ENCODE peak calls at places on chromosomes 2 and 18, in ten cellular contexts. One of them, this sample, is unnamed.

GRCh38 chr2:96839875-96840850 is 3.7 kb downstream of the ANKRD23 start:
- DNase-seq in vagina: no peak
- DNase-seq in breast epithelium: no peak
- DNase-seq in sigmoid colon: no peak
- DNase-seq in B cell: no peak
- DNase-seq in neural crest cell: no peak
- DNase-seq in choroid plexus epithelial cell: no peak
- DNase-seq in progenitor cell of endocrine pancreas: no peak
- DNase-seq in Calu3: no peak
- DNase-seq in brain microvascular endothelial cell: no peak
- DNase-seq in this sample: no peak

GRCh38 chr2:145864501-145864900 is 1344.6 kb upstream of the ZEB2 start:
- DNase-seq in vagina: no peak
- DNase-seq in breast epithelium: no peak
- DNase-seq in sigmoid colon: no peak
- DNase-seq in B cell: no peak
- DNase-seq in neural crest cell: no peak
- DNase-seq in choroid plexus epithelial cell: no peak
- DNase-seq in progenitor cell of endocrine pancreas: no peak
- DNase-seq in Calu3: no peak
- DNase-seq in brain microvascular endothelial cell: no peak
- DNase-seq in this sample: no peak

GRCh38 chr2:189465076-189465475 is 23.8 kb downstream of the WDR75 start:
- DNase-seq in vagina: no peak
- DNase-seq in breast epithelium: no peak
- DNase-seq in sigmoid colon: no peak
- DNase-seq in B cell: no peak
- DNase-seq in neural crest cell: no peak
- DNase-seq in choroid plexus epithelial cell: no peak
- DNase-seq in progenitor cell of endocrine pancreas: no peak
- DNase-seq in Calu3: no peak
- DNase-seq in brain microvascular endothelial cell: no peak
- DNase-seq in this sample: no peak

GRCh38 chr2:179850188-179850587 is 11.2 kb downstream of the ZNF385B start:
- DNase-seq in vagina: no peak
- DNase-seq in breast epithelium: no peak
- DNase-seq in sigmoid colon: no peak
- DNase-seq in B cell: no peak
- DNase-seq in neural crest cell: no peak
- DNase-seq in choroid plexus epithelial cell: peak
- DNase-seq in progenitor cell of endocrine pancreas: no peak
- DNase-seq in Calu3: no peak
- DNase-seq in brain microvascular endothelial cell: peak
- DNase-seq in this sample: no peak

GRCh38 chr2:70647873-70648481 is 94.4 kb upstream of the TGFA start:
- DNase-seq in vagina: no peak
- DNase-seq in breast epithelium: peak
- DNase-seq in sigmoid colon: no peak
- DNase-seq in B cell: peak
- DNase-seq in neural crest cell: peak
- DNase-seq in choroid plexus epithelial cell: peak
- DNase-seq in progenitor cell of endocrine pancreas: peak
- DNase-seq in Calu3: peak
- DNase-seq in brain microvascular endothelial cell: peak
- DNase-seq in this sample: peak

GRCh38 chr2:196607073-196607472 is 32.4 kb upstream of the CCDC150 start:
- DNase-seq in vagina: no peak
- DNase-seq in breast epithelium: no peak
- DNase-seq in sigmoid colon: no peak
- DNase-seq in B cell: no peak
- DNase-seq in neural crest cell: no peak
- DNase-seq in choroid plexus epithelial cell: peak
- DNase-seq in progenitor cell of endocrine pancreas: no peak
- DNase-seq in Calu3: no peak
- DNase-seq in brain microvascular endothelial cell: peak
- DNase-seq in this sample: no peak

GRCh38 chr2:217964658-217965161 is 38.1 kb downstream of the TNS1 start:
- DNase-seq in vagina: no peak
- DNase-seq in breast epithelium: peak
- DNase-seq in sigmoid colon: peak
- DNase-seq in B cell: no peak
- DNase-seq in neural crest cell: no peak
- DNase-seq in choroid plexus epithelial cell: no peak
- DNase-seq in progenitor cell of endocrine pancreas: no peak
- DNase-seq in Calu3: no peak
- DNase-seq in brain microvascular endothelial cell: no peak
- DNase-seq in this sample: no peak

GRCh38 chr18:48052845-48053244 is 122.4 kb upstream of the SMAD2 start:
- DNase-seq in vagina: no peak
- DNase-seq in breast epithelium: no peak
- DNase-seq in sigmoid colon: no peak
- DNase-seq in B cell: no peak
- DNase-seq in neural crest cell: no peak
- DNase-seq in choroid plexus epithelial cell: no peak
- DNase-seq in progenitor cell of endocrine pancreas: no peak
- DNase-seq in Calu3: no peak
- DNase-seq in brain microvascular endothelial cell: no peak
- DNase-seq in this sample: no peak

GRCh38 chr2:86622878-86623548 is 652 bp downstream of the RNF103 start:
- DNase-seq in vagina: no peak
- DNase-seq in breast epithelium: peak
- DNase-seq in sigmoid colon: peak
- DNase-seq in B cell: peak
- DNase-seq in neural crest cell: peak
- DNase-seq in choroid plexus epithelial cell: no peak
- DNase-seq in progenitor cell of endocrine pancreas: peak
- DNase-seq in Calu3: peak
- DNase-seq in brain microvascular endothelial cell: peak
- DNase-seq in this sample: peak

GRCh38 chr18:69402219-69402989 is 1.7 kb downstream of the DOK6 start:
- DNase-seq in vagina: no peak
- DNase-seq in breast epithelium: no peak
- DNase-seq in sigmoid colon: peak
- DNase-seq in B cell: no peak
- DNase-seq in neural crest cell: no peak
- DNase-seq in choroid plexus epithelial cell: no peak
- DNase-seq in progenitor cell of endocrine pancreas: peak
- DNase-seq in Calu3: no peak
- DNase-seq in brain microvascular endothelial cell: no peak
- DNase-seq in this sample: no peak

GRCh38 chr2:68359889-68360288 is 5.2 kb upstream of the PLEK start:
- DNase-seq in vagina: no peak
- DNase-seq in breast epithelium: no peak
- DNase-seq in sigmoid colon: no peak
- DNase-seq in B cell: no peak
- DNase-seq in neural crest cell: no peak
- DNase-seq in choroid plexus epithelial cell: no peak
- DNase-seq in progenitor cell of endocrine pancreas: no peak
- DNase-seq in Calu3: no peak
- DNase-seq in brain microvascular endothelial cell: no peak
- DNase-seq in this sample: no peak
- TF ChIP-seq CTCF in vagina: no peak
- TF ChIP-seq CTCF in breast epithelium: no peak
- TF ChIP-seq CTCF in sigmoid colon: no peak
- TF ChIP-seq CTCF in B cell: peak
- TF ChIP-seq CTCF in neural crest cell: peak
- TF ChIP-seq CTCF in choroid plexus epithelial cell: peak
- TF ChIP-seq CTCF in progenitor cell of endocrine pancreas: peak
- TF ChIP-seq CTCF in Calu3: no peak
- TF ChIP-seq CTCF in brain microvascular endothelial cell: peak
- TF ChIP-seq CTCF in this sample: peak

DNA sequence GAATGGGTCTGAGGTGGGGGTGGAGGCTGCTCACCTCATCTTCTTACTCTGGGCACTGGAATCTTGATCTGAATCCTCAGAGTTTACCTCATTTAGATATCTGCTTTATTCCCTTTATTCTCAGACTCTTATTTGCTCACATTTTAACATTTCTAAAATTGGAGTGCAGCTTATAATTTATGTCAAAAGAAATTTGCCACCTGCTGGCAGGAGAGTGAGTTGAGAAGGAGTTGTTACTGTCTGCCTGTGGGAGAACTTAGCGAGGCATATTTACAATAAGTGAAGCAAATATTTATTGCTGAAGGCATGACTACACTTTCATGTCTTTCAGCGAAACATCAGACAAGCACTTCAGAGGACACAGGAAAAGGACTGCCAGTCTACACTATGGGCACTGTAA is 16.4 kb upstream of the KIAA2012 start:
- DNase-seq in vagina: no peak
- DNase-seq in breast epithelium: no peak
- DNase-seq in sigmoid colon: no peak
- DNase-seq in B cell: no peak
- DNase-seq in neural crest cell: no peak
- DNase-seq in choroid plexus epithelial cell: peak
- DNase-seq in progenitor cell of endocrine pancreas: no peak
- DNase-seq in Calu3: peak
- DNase-seq in brain microvascular endothelial cell: peak
- DNase-seq in this sample: no peak
- TF ChIP-seq CTCF in vagina: no peak
- TF ChIP-seq CTCF in breast epithelium: peak
- TF ChIP-seq CTCF in sigmoid colon: no peak
- TF ChIP-seq CTCF in B cell: no peak
- TF ChIP-seq CTCF in neural crest cell: peak
- TF ChIP-seq CTCF in choroid plexus epithelial cell: peak
- TF ChIP-seq CTCF in progenitor cell of endocrine pancreas: peak
- TF ChIP-seq CTCF in Calu3: peak
- TF ChIP-seq CTCF in brain microvascular endothelial cell: peak
- TF ChIP-seq CTCF in this sample: peak

GRCh38 chr2:155815851-155816250 is 516.7 kb downstream of the NR4A2 start:
- DNase-seq in vagina: no peak
- DNase-seq in breast epithelium: no peak
- DNase-seq in sigmoid colon: no peak
- DNase-seq in B cell: no peak
- DNase-seq in neural crest cell: no peak
- DNase-seq in choroid plexus epithelial cell: peak
- DNase-seq in progenitor cell of endocrine pancreas: no peak
- DNase-seq in Calu3: peak
- DNase-seq in brain microvascular endothelial cell: peak
- DNase-seq in this sample: peak
- TF ChIP-seq CTCF in vagina: no peak
- TF ChIP-seq CTCF in breast epithelium: no peak
- TF ChIP-seq CTCF in sigmoid colon: no peak
- TF ChIP-seq CTCF in B cell: no peak
- TF ChIP-seq CTCF in neural crest cell: peak
- TF ChIP-seq CTCF in choroid plexus epithelial cell: no peak
- TF ChIP-seq CTCF in progenitor cell of endocrine pancreas: peak
- TF ChIP-seq CTCF in Calu3: no peak
- TF ChIP-seq CTCF in brain microvascular endothelial cell: peak
- TF ChIP-seq CTCF in this sample: no peak

GRCh38 chr2:199607914-199608313 is 150.2 kb upstream of the SATB2 start:
- DNase-seq in vagina: no peak
- DNase-seq in breast epithelium: no peak
- DNase-seq in sigmoid colon: no peak
- DNase-seq in B cell: no peak
- DNase-seq in neural crest cell: no peak
- DNase-seq in choroid plexus epithelial cell: no peak
- DNase-seq in progenitor cell of endocrine pancreas: no peak
- DNase-seq in Calu3: no peak
- DNase-seq in brain microvascular endothelial cell: no peak
- DNase-seq in this sample: no peak

GRCh38 chr2:199603748-199604291 is 146.1 kb upstream of the SATB2 start:
- DNase-seq in vagina: no peak
- DNase-seq in breast epithelium: no peak
- DNase-seq in sigmoid colon: no peak
- DNase-seq in B cell: no peak
- DNase-seq in neural crest cell: no peak
- DNase-seq in choroid plexus epithelial cell: no peak
- DNase-seq in progenitor cell of endocrine pancreas: no peak
- DNase-seq in Calu3: no peak
- DNase-seq in brain microvascular endothelial cell: no peak
- DNase-seq in this sample: no peak

GRCh38 chr2:199602896-199603482 is 145.2 kb upstream of the SATB2 start:
- DNase-seq in vagina: no peak
- DNase-seq in breast epithelium: no peak
- DNase-seq in sigmoid colon: no peak
- DNase-seq in B cell: no peak
- DNase-seq in neural crest cell: no peak
- DNase-seq in choroid plexus epithelial cell: no peak
- DNase-seq in progenitor cell of endocrine pancreas: no peak
- DNase-seq in Calu3: no peak
- DNase-seq in brain microvascular endothelial cell: no peak
- DNase-seq in this sample: no peak

GRCh38 chr2:199602271-199602895 is 144.6 kb upstream of the SATB2 start:
- DNase-seq in vagina: no peak
- DNase-seq in breast epithelium: no peak
- DNase-seq in sigmoid colon: no peak
- DNase-seq in B cell: no peak
- DNase-seq in neural crest cell: no peak
- DNase-seq in choroid plexus epithelial cell: peak
- DNase-seq in progenitor cell of endocrine pancreas: no peak
- DNase-seq in Calu3: peak
- DNase-seq in brain microvascular endothelial cell: no peak
- DNase-seq in this sample: peak

GRCh38 chr2:199606193-199606780 is 148.5 kb upstream of the SATB2 start:
- DNase-seq in vagina: no peak
- DNase-seq in breast epithelium: no peak
- DNase-seq in sigmoid colon: no peak
- DNase-seq in B cell: no peak
- DNase-seq in neural crest cell: no peak
- DNase-seq in choroid plexus epithelial cell: no peak
- DNase-seq in progenitor cell of endocrine pancreas: no peak
- DNase-seq in Calu3: no peak
- DNase-seq in brain microvascular endothelial cell: no peak
- DNase-seq in this sample: no peak
- TF ChIP-seq CTCF in vagina: no peak
- TF ChIP-seq CTCF in breast epithelium: no peak
- TF ChIP-seq CTCF in sigmoid colon: no peak
- TF ChIP-seq CTCF in B cell: no peak
- TF ChIP-seq CTCF in neural crest cell: peak
- TF ChIP-seq CTCF in choroid plexus epithelial cell: peak
- TF ChIP-seq CTCF in progenitor cell of endocrine pancreas: no peak
- TF ChIP-seq CTCF in Calu3: peak
- TF ChIP-seq CTCF in brain microvascular endothelial cell: peak
- TF ChIP-seq CTCF in this sample: no peak

DNA sequence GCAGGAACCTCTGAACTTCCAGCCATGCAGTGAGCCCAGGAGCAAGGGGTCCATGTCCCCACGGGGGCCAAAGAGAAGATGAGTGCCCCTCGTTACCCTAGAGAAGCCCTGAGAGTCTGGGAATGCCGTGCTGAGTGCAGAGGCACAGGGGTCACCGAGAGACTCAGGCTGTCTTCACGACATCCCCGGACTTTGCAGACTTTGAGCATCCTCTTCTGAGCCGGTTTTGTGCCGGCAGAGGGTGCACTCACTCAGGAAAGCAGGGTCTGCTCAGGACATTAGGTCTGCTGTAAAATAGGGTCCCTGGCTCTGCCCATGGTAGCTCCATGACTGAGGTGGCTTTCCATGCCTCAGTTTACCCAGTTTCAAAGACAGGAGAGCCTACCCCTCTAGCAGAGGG is 71.0 kb downstream of the GALNT14 start:
- DNase-seq in vagina: no peak
- DNase-seq in breast epithelium: no peak
- DNase-seq in sigmoid colon: no peak
- DNase-seq in B cell: peak
- DNase-seq in neural crest cell: no peak
- DNase-seq in choroid plexus epithelial cell: peak
- DNase-seq in progenitor cell of endocrine pancreas: no peak
- DNase-seq in Calu3: no peak
- DNase-seq in brain microvascular endothelial cell: no peak
- DNase-seq in this sample: no peak
- TF ChIP-seq CTCF in vagina: no peak
- TF ChIP-seq CTCF in breast epithelium: no peak
- TF ChIP-seq CTCF in sigmoid colon: no peak
- TF ChIP-seq CTCF in B cell: no peak
- TF ChIP-seq CTCF in neural crest cell: no peak
- TF ChIP-seq CTCF in choroid plexus epithelial cell: peak
- TF ChIP-seq CTCF in progenitor cell of endocrine pancreas: no peak
- TF ChIP-seq CTCF in Calu3: no peak
- TF ChIP-seq CTCF in brain microvascular endothelial cell: peak
- TF ChIP-seq CTCF in this sample: no peak

This sample was measured in activated CD8-positive, alpha-beta T cell treated with anti-CD3 and anti-CD28 coated beads for 36 hours.